ENCODE peak calls at places on chromosomes 5 and 9, in four cellular contexts. L is tibial artery, N is GM23248, P is PC-3. Z is an unnamed sample.

GRCh38 chr5:59685131-59685530 is 208.4 kb downstream of the PDE4D start:
- DNase-seq in N (no peak), P (no peak), L (no peak), Z (no peak)

GRCh38 chr5:180808461-180809000 is 5.9 kb upstream of the MGAT1 start:
- DNase-seq in N (no peak), P (no peak), L (peak; percentile 18), Z (no peak)

GRCh38 chr9:86842573-86842972 is 104.7 kb downstream of the GAS1 start:
- DNase-seq in P (no peak), N (no peak), L (no peak), Z (no peak)

GRCh38 chr5:14809369-14810144 is 62.0 kb downstream of the ANKH start:
- DNase-seq in N (peak; percentile 97), L (peak; percentile 75), P (peak; percentile 93), Z (peak; percentile 31)

GRCh38 chr5:180555168-180555921 is 36.0 kb downstream of the SCGB3A1 start:
- DNase-seq in L (no peak), P (no peak), N (no peak), Z (peak; percentile 40)

GRCh38 chr5:88889165-88890069 is 6.4 kb upstream of the MEF2C start:
- DNase-seq in L (peak; percentile 73), P (peak; percentile 33), N (peak; percentile 53), Z (no peak)

GRCh38 chr9:127360829-127361228 is 36.1 kb upstream of the SLC2A8 start:
- DNase-seq in N (peak; percentile 6), P (peak; percentile 28), L (no peak), Z (peak; percentile 13)

GRCh38 chr5:73180561-73180960 is 7.6 kb downstream of the TMEM174 start:
- DNase-seq in P (peak; percentile 49), L (no peak), N (no peak), Z (no peak)

GRCh38 chr9:89256225-89256624 is 54.8 kb upstream of the CKS2 start:
- DNase-seq in N (no peak), L (no peak), P (no peak), Z (no peak)

GRCh38 chr5:176578391-176578808 is 29.3 kb downstream of the CDHR2 start:
- DNase-seq in L (no peak), P (peak; percentile 93), N (peak; percentile 53), Z (peak; percentile 81)

GRCh38 chr9:73118898-73119554 is 32.6 kb upstream of the ANXA1 start:
- DNase-seq in P (peak; percentile 59), L (no peak), N (peak; percentile 87), Z (no peak)

GRCh38 chr5:58887311-58887710 is 304.4 kb downstream of the RAB3C start:
- DNase-seq in L (no peak), P (no peak), N (no peak), Z (no peak)

GRCh38 chr9:38621434-38622082 is 1.2 kb upstream of the ANKRD18A start:
- DNase-seq in N (no peak), P (peak; percentile 31), L (no peak), Z (peak; percentile 27)

GRCh38 chr9:93813687-93814560 is 141.2 kb downstream of the BARX1 start:
- DNase-seq in P (no peak), L (no peak), N (no peak), Z (no peak)

GRCh38 chr5:69364414-69364813 is 4.9 kb downstream of the AK6 start:
- DNase-seq in L (no peak), N (peak; percentile 63), P (peak; percentile 37), Z (peak; percentile 79)

GRCh38 chr5:168661593-168662485 is 82.7 kb upstream of the PANK3 start:
- DNase-seq in N (no peak), L (no peak), P (no peak), Z (no peak)

GRCh38 chr9:36250079-36250478 is 8.2 kb downstream of the GNE start:
- DNase-seq in N (peak; percentile 23), L (no peak), P (no peak), Z (no peak)

GRCh38 chr9:128244443-128245226 is 31.2 kb downstream of the GOLGA2 start:
- DNase-seq in P (no peak), N (peak; percentile 95), L (peak; percentile 90), Z (no peak)

GRCh38 chr5:138180183-138180782 is 1.4 kb downstream of the KIF20A start:
- DNase-seq in L (no peak), N (peak; percentile 71), P (peak; percentile 71), Z (peak; percentile 62)

GRCh38 chr9:126491256-126491879 is 122.4 kb upstream of the LMX1B start:
- DNase-seq in P (peak; percentile 70), N (peak; percentile 81), L (no peak), Z (peak; percentile 84)

GRCh38 chr5:139742173-139742903 is 53.3 kb upstream of the PSD2 start:
- DNase-seq in L (no peak), P (no peak), N (no peak), Z (no peak)

GRCh38 chr5:139744471-139745120 is 51.0 kb upstream of the PSD2 start:
- DNase-seq in L (no peak), P (no peak), N (no peak), Z (no peak)

GRCh38 chr5:139743804-139744203 is 51.8 kb upstream of the PSD2 start:
- DNase-seq in L (no peak), N (no peak), P (no peak), Z (no peak)

GRCh38 chr5:139741823-139742172 is 53.8 kb upstream of the PSD2 start:
- DNase-seq in P (no peak), L (no peak), N (no peak), Z (no peak)

DNA sequence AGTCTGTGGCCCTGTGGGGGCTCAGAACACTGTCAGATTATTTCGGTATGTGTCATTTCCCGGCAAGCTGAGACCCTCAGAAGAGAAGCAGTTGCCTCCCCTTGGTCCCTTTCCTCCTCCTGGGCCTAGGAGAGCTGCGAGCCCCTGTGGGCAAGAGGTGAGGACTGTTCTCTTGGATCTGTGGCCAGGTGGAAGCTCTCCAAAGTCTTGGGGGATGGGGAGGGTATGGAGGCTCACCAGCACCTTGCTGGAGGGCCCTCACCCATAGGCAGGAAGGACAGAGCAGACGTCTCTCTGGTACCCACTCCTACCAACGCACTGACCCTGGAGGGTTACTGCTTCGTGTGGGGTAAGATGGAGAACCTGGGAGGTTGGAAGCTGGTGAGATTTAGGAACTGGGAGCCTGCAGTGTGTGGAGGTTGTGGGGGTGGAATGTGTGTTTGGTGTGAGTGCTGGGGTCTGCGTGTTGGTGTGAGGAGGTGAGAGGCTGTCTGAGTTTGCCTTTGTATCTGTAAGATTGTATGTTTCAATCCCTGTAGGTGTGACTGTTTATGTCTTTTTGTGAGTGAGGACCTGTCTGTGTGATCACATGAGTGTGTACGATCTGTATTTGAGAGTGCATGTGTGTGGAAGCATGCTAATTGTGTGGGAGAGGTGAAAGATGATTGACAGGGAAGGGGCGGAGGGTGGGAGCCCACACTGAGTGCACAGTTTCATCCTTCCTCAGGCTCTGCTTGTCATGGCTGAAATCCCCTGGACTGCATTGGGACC is 52.4 kb upstream of the PSD2 start:
- DNase-seq in N (no peak), P (no peak), L (no peak), Z (no peak)
- H3K4me1 ChIP-seq in N (peaks cover 26% of the 10 kb centered on the region), P (peaks cover 27% of the 10 kb centered on the region), L (peaks cover 39% of the 10 kb centered on the region), Z (peaks cover 23% of the 10 kb centered on the region)

GRCh38 chr5:116084231-116084630 is 594 bp upstream of the COMMD10 start:
- DNase-seq in N (peak; percentile 63), P (peak; percentile 28), L (no peak), Z (no peak)
- H3K4me1 ChIP-seq in N (peaks cover 12% of the 10 kb centered on the region), P (peaks cover 6% of the 10 kb centered on the region), L (peaks cover 15% of the 10 kb centered on the region), Z (peaks cover 4% of the 10 kb centered on the region)

GRCh38 chr5:80960531-80961375 is 590 bp downstream of the RASGRF2 start:
- DNase-seq in P (no peak), N (peak; percentile 19), L (no peak), Z (peak; percentile 61)
- H3K4me1 ChIP-seq in P (peaks cover 18% of the 10 kb centered on the region), N (no peaks in the 10 kb centered on the region), L (peaks cover 15% of the 10 kb centered on the region), Z (peaks cover 10% of the 10 kb centered on the region)

GRCh38 chr9:16138561-16138960 is 585.7 kb downstream of the CCDC171 start:
- DNase-seq in P (no peak), L (no peak), N (no peak), Z (no peak)

GRCh38 chr9:16136961-16137360 is 584.1 kb downstream of the CCDC171 start:
- DNase-seq in N (peak; percentile 87), L (peak; percentile 54), P (no peak), Z (peak; percentile 14)

GRCh38 chr9:16143310-16143709 is 590.5 kb downstream of the CCDC171 start:
- DNase-seq in L (no peak), P (no peak), N (no peak), Z (no peak)

GRCh38 chr9:16138961-16139441 is 586.2 kb downstream of the CCDC171 start:
- DNase-seq in L (peak; percentile 63), N (peak; percentile 89), P (peak; percentile 9), Z (no peak)

DNA sequence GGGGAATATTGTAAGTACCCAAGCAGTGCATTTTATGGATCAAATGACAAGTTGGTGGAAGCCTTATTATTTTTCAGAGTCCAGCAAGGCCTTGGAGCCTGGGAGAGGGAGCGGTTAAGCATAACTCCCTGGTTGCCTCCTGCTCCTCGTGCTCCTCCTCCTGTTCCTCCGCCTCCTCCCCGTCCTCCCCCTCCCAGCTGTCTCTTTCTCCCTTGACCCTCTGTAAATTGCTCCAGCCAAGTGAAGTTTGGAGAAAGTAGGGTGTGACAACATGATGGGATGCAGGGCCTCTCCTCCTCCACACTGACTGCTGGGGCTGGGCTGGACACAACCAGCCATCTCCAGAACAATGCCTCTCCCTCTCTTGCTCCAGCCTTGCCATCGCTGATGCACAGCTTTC is 586.9 kb downstream of the CCDC171 start:
- DNase-seq in P (no peak), L (no peak), N (peak; percentile 9), Z (no peak)
- H3K4me1 ChIP-seq in P (peaks cover 15% of the 10 kb centered on the region), L (peaks cover 9% of the 10 kb centered on the region), N (peaks cover 32% of the 10 kb centered on the region), Z (peaks cover 19% of the 10 kb centered on the region)

GRCh38 chr5:169960659-169961058 is 19.6 kb downstream of the INSYN2B start:
- DNase-seq in N (peak; percentile 11), P (peak; percentile 44), L (no peak), Z (no peak)

DNA sequence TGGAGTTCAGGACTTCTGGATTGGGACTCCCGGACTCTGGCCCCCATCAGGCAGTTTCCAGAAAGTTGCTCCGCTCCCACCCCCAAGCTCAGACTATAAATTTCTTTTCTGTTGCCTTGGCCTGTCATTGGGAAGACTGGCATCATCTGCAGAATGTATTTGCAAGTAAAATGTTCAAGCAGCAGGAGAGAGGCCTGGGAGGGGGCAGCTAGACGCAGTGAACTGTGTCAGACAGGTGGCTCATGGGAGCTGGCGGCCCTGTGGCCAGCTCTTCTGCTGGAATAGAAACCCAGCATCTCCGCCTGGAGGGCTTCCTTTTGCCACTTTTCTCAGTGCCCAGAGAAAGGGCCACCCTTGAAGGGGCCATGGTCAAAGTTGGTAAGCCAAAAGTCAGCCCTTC is 16.0 kb downstream of the INSYN2B start:
- DNase-seq in N (no peak), P (no peak), L (no peak), Z (no peak)
- H3K4me1 ChIP-seq in N (no peaks in the 10 kb centered on the region), P (peaks cover 12% of the 10 kb centered on the region), L (no peaks in the 10 kb centered on the region), Z (no peaks in the 10 kb centered on the region)

GRCh38 chr5:33794550-33795300 is 97.1 kb downstream of the ADAMTS12 start:
- DNase-seq in L (no peak), P (peak; percentile 44), N (peak; percentile 69), Z (no peak)
- H3K4me1 ChIP-seq in L (no peaks in the 10 kb centered on the region), P (peaks cover 9% of the 10 kb centered on the region), N (peaks cover 19% of the 10 kb centered on the region), Z (peaks cover 2% of the 10 kb centered on the region)

GRCh38 chr9:131258698-131259431 is 17.4 kb downstream of the FAM78A start:
- DNase-seq in P (no peak), N (no peak), L (no peak), Z (no peak)
- H3K4me1 ChIP-seq in P (no peaks in the 10 kb centered on the region), N (peaks cover 10% of the 10 kb centered on the region), L (peaks cover 3% of the 10 kb centered on the region), Z (peaks cover 3% of the 10 kb centered on the region)

DNA sequence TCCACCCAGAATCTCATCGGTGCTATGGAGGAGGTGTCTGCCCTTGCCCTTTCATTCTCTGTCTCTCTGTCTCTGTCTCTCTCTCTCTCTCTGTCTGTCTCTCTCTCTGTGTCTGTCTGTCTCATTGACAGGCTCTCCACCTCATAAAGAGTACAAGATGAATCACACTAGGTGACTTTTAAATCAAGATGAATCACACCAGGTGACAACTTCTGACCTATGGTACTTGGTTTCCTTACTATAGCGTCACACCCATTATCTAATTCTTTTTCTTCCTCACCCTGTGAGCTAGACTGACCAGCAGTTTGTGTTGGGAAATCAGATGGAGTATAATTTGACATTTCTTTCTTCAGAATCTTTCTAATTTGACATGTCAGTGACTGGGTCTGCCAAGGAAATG is 232.9 kb downstream of the ARRDC3 start:
- DNase-seq in L (no peak), P (peak; percentile 81), N (peak; percentile 42), Z (peak; percentile 64)
- H3K4me1 ChIP-seq in L (peaks cover 23% of the 10 kb centered on the region), P (peaks cover 23% of the 10 kb centered on the region), N (peaks cover 30% of the 10 kb centered on the region), Z (no peaks in the 10 kb centered on the region)